ENCODE peak calls at places on chromosomes 6 and 20, in nine cellular contexts. Y is A549; G is CD4-positive, alpha-beta T cell; X is psoas muscle; W is fibroblast of lung; D is right lobe of liver; Q is left ventricle myocardium inferior; M is aorta; I is small intestine. V is an unnamed sample. For H3K9me3, the result is how much of the 10 kb centered on the place peaks cover.

GRCh38 chr20:37347891-37348642 is 2.1 kb downstream of the SRC start:
- DNase-seq in Y (no peak), D (no peak), M (no peak), X (no peak), I (peak), W (no peak), G (no peak), Q (no peak), V (no peak)

GRCh38 chr6:137848672-137849071 is 18.4 kb upstream of the TNFAIP3 start:
- DNase-seq in Q (no peak), D (no peak), Y (no peak), W (peak), X (no peak), M (no peak), I (no peak), G (no peak), V (no peak)

GRCh38 chr6:45645302-45645701 is 267.6 kb upstream of the SUPT3H start:
- DNase-seq in Q (no peak), D (no peak), I (no peak), M (no peak), Y (no peak), X (no peak), G (no peak), W (no peak), V (no peak)

GRCh38 chr6:154931741-154932424 is 63.2 kb upstream of the TIAM2 start:
- DNase-seq in I (no peak), D (no peak), Q (no peak), X (no peak), Y (no peak), G (no peak), W (peak), M (no peak), V (no peak)

GRCh38 chr6:12291785-12292604 is 1.8 kb downstream of the EDN1 start:
- DNase-seq in W (no peak), Q (no peak), X (no peak), G (no peak), Y (no peak), D (no peak), M (no peak), I (peak), V (no peak)

GRCh38 chr20:48262396-48262795 is 477.1 kb upstream of the SULF2 start:
- DNase-seq in X (no peak), M (no peak), W (no peak), Y (no peak), G (no peak), Q (no peak), I (no peak), D (no peak), V (no peak)

GRCh38 chr20:35981969-35982368 is 13.6 kb downstream of the CNBD2 start:
- DNase-seq in X (no peak), D (no peak), I (no peak), G (no peak), Y (no peak), W (no peak), Q (no peak), M (no peak), V (no peak)

GRCh38 chr6:106199998-106200397 is 113.9 kb downstream of the PRDM1 start:
- DNase-seq in Q (no peak), I (no peak), D (no peak), G (no peak), Y (no peak), X (no peak), W (peak), M (no peak), V (no peak)

GRCh38 chr20:50034567-50035170 is 51.9 kb downstream of the SNAI1 start:
- DNase-seq in M (peak), G (no peak), Q (no peak), D (no peak), Y (peak), W (no peak), X (no peak), I (no peak), V (no peak)

GRCh38 chr6:158640519-158640918 is 4.0 kb downstream of the DYNLT1 start:
- DNase-seq in W (no peak), I (no peak), X (no peak), Q (no peak), D (no peak), Y (no peak), M (no peak), G (no peak), V (no peak)

GRCh38 chr6:90905351-90905750 is 318.5 kb upstream of the MAP3K7 start:
- DNase-seq in G (no peak), I (no peak), D (no peak), X (no peak), M (no peak), Y (no peak), W (no peak), Q (no peak), V (no peak)

GRCh38 chr6:151075527-151075926 is 164.2 kb upstream of the AKAP12 start:
- DNase-seq in W (peak), M (no peak), G (no peak), X (no peak), Y (no peak), Q (no peak), D (no peak), I (no peak), V (no peak)

GRCh38 chr20:28616354-28616753 is 2641.1 kb upstream of the DEFB115 start:
- DNase-seq in X (no peak), I (no peak), W (no peak), G (no peak), M (no peak), Y (no peak), Q (no peak), D (no peak), V (no peak)
- H3K9me3 ChIP-seq in X (under half), I (under half), W (under half), G (under half), M (under half), Y (under half), Q (half or more), D (under half), V (under half)

GRCh38 chr6:169986848-169987498 is 235.6 kb downstream of the ERMARD start:
- DNase-seq in G (no peak), X (no peak), Q (peak), I (no peak), Y (no peak), M (peak), D (peak), W (no peak), V (no peak)
- H3K9me3 ChIP-seq in G (under half), X (under half), Q (under half), I (under half), Y (under half), M (under half), D (under half), W (under half), V (under half)

DNA sequence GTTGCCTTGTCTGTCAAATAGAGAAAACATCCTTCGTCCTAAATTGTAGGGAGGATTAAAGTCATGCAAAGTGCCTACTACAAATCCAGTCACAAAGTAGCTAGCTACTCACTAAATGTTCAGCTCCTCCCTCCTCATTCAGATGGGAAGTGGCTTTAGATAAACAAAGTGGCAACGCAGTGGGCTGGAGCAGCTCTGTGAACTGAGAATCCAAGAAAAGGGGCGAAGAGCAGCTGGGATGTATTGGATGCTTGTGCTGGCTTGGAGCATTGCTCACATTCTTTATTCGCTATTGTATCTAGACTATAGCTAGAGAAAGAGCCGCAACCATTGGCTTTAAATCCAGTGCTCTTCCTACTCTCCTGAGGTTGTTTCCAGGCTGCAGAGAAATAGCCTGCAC is 10.3 kb downstream of the MOG start:
- DNase-seq in M (no peak), Y (no peak), I (no peak), D (no peak), W (no peak), Q (no peak), X (no peak), G (no peak), V (no peak)
- H3K9me3 ChIP-seq in M (under half), Y (under half), I (under half), D (under half), W (under half), Q (under half), X (under half), G (under half), V (under half)

GRCh38 chr20:60905919-60906318 is 346.1 kb upstream of the CDH4 start:
- DNase-seq in Q (no peak), W (no peak), Y (no peak), X (no peak), M (no peak), G (no peak), D (no peak), I (no peak), V (no peak)
- H3K9me3 ChIP-seq in Q (under half), W (under half), Y (under half), X (under half), M (under half), G (under half), D (under half), I (under half), V (under half)

DNA sequence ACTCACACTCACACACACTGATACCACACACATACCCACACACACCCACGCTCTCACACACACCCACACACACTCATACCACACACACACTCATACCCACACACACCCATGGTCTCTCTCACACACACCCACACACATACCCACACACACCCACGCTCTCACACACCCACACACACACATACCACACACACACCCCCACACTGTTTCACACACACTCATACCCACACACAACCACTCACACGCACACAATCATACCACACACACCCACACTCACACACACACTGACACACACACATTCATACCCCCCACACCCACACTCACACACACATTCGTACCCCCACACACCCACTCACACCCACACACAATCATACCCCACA is 158.1 kb downstream of the SMOC2 start:
- DNase-seq in Q (no peak), M (no peak), Y (no peak), G (no peak), D (no peak), I (no peak), X (no peak), W (no peak), V (no peak)
- H3K9me3 ChIP-seq in Q (under half), M (under half), Y (under half), G (under half), D (under half), I (under half), X (under half), W (under half), V (under half)

DNA sequence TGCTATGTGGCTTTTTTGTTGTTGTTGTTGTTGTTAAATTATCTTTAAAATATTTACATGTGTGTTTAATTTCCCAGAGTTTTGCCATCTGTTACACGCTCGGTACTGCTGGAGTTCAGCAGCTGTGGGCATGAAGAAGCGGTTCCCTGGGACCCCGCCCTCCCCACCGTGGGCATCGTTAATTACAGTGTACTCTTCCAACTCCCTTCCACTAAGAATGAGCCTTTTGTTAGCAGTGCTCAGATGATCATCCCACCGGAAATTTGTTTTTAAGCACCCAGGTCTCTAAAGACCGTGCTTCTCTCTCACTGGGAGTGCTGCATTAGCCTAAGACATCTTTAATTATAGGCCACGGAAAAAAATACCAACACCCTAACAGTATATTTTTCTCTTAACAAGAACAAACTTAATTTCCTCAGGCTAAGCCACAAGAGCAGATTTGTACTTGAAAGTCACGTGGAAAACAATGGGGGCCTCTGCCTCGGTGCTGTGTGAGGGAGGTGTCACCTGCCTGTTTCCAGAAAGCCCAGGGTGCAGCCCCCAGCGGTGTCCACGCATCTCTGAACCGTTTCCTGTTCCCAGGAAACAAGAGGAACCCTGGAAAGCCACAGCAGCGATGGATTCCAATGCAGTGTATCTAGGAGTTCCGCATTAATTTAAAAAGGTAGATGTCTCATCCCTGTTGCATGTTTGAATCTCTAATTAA is 113.3 kb upstream of the FRMD1 start:
- DNase-seq in W (no peak), I (no peak), D (no peak), M (no peak), Y (no peak), G (no peak), Q (no peak), X (no peak), V (no peak)
- H3K9me3 ChIP-seq in W (under half), I (under half), D (under half), M (under half), Y (under half), G (under half), Q (under half), X (under half), V (under half)

GRCh38 chr6:77962070-77962469 is 309.2 kb downstream of the MEI4 start:
- DNase-seq in I (no peak), D (no peak), G (no peak), W (no peak), Q (no peak), X (no peak), Y (no peak), M (no peak), V (no peak)
- H3K9me3 ChIP-seq in I (under half), D (under half), G (under half), W (under half), Q (under half), X (under half), Y (under half), M (under half), V (under half)

GRCh38 chr6:168200571-168201134 is 118.9 kb downstream of the DACT2 start:
- DNase-seq in Y (no peak), M (no peak), X (no peak), W (no peak), Q (no peak), D (peak), I (peak), G (no peak), V (no peak)
- H3K9me3 ChIP-seq in Y (under half), M (under half), X (under half), W (under half), Q (under half), D (under half), I (under half), G (under half), V (under half)

V was measured in T-helper 17 cell.